ENCODE peak calls at places on chromosomes 13 and 19, in ten cellular contexts. Y is MCF 10A; A is HT-29; G is NCI-H510A; L is nephron progenitor cell; N is stimulated activated naive CD8-positive, alpha-beta T cell treated with anti-CD3 and anti-CD28 coated beads, Interleukin-15, amount 100 ng/mL, for 72 hours; D is EH; Z is GM18507; U is stimulated activated naive B cell treated with anti-CD40 and anti-IgM and Interleukin-4, amounts not matched to agents 10 μg/mL and 1 μg/mL and 100 μg/mL, for 72 hours; X is activated gamma-delta T cell treated with anti-CD3 and anti-CD28 coated beads, Interleukin-2, amount 50 U/mL, for 16 hours. R is an unnamed sample.

GRCh38 chr19:6063576-6063961 is 46.7 kb downstream of the RFX2 start:
- DNase-seq in G (no peak), X (no peak), D (no peak), Y (no peak), Z (no peak), A (no peak), N (no peak), U (no peak), L (no peak), R (no peak)

GRCh38 chr13:26583662-26584061 is 26.2 kb downstream of the WASF3 start:
- DNase-seq in Z (no peak), D (no peak), U (no peak), A (no peak), Y (no peak), L (no peak), G (no peak), X (no peak), N (no peak), R (no peak)

GRCh38 chr13:70579941-70580340 is 471.7 kb upstream of the KLHL1 start:
- DNase-seq in A (no peak), Y (no peak), X (no peak), N (no peak), G (no peak), L (no peak), D (no peak), U (no peak), Z (no peak), R (no peak)

GRCh38 chr13:110226051-110226562 is 80.8 kb downstream of the COL4A1 start:
- DNase-seq in A (no peak), D (peak; percentile 76), Z (no peak), Y (no peak), G (no peak), N (no peak), L (no peak), X (no peak), U (no peak), R (no peak)

GRCh38 chr13:113400621-113401451 is 36.9 kb upstream of the GRTP1 start:
- DNase-seq in Z (no peak), Y (no peak), D (peak; percentile 57), N (no peak), G (peak; percentile 31), A (no peak), U (no peak), L (no peak), X (no peak), R (no peak)

GRCh38 chr19:33905473-33905936 is 108.8 kb downstream of the KCTD15 start:
- DNase-seq in N (no peak), Y (no peak), D (no peak), X (no peak), A (peak; percentile 36), U (no peak), G (no peak), Z (no peak), L (peak; percentile 39), R (no peak)

GRCh38 chr13:20703785-20704458 is 423 bp downstream of the IL17D start:
- DNase-seq in L (peak; percentile 81), A (peak; percentile 98), Y (peak; percentile 64), D (peak; percentile 82), U (peak; percentile 69), N (peak; percentile 84), X (peak; percentile 58), Z (peak; percentile 87), G (peak; percentile 73), R (peak; percentile 45)

GRCh38 chr19:45577111-45577905 is 7.3 kb downstream of the OPA3 start:
- DNase-seq in D (peak; percentile 94), G (no peak), L (no peak), Z (no peak), A (peak; percentile 94), U (no peak), Y (peak; percentile 77), X (no peak), N (no peak), R (no peak)

GRCh38 chr13:75196112-75196855 is 285.7 kb downstream of the TBC1D4 start:
- DNase-seq in L (no peak), Y (peak; percentile 29), A (no peak), U (no peak), Z (no peak), D (peak; percentile 48), X (no peak), G (no peak), N (no peak), R (no peak)

GRCh38 chr13:114063545-114064515 is 68.6 kb downstream of the RASA3 start:
- DNase-seq in Y (peak; percentile 56), G (no peak), D (peak; percentile 88), L (no peak), Z (no peak), N (no peak), A (peak; percentile 80), U (no peak), X (no peak), R (no peak)